ENCODE peak calls at places on chromosome 9, in ten cellular contexts. T, H, W, Y, E, R, O, L, K and G are unnamed samples.

GRCh38 chr9:94586316-94586715 is 7.3 kb downstream of the FBP2 start:
- DNase-seq in T (no peak), H (no peak), W (no peak), Y (no peak), E (no peak), R (no peak), O (no peak), L (no peak), K (no peak), G (no peak)

GRCh38 chr9:87350915-87351314 is 146.8 kb upstream of the DAPK1 start:
- DNase-seq in T (no peak), H (no peak), W (no peak), Y (no peak), E (no peak), R (no peak), O (no peak), L (no peak), K (no peak), G (no peak)

GRCh38 chr9:89519393-89519805 is 21.5 kb upstream of the SEMA4D start:
- DNase-seq in T (no peak), H (no peak), W (no peak), Y (peak), E (no peak), R (no peak), O (no peak), L (no peak), K (no peak), G (peak)

GRCh38 chr9:138059196-138059595 is 181.6 kb downstream of the CACNA1B start:
- DNase-seq in T (no peak), H (peak), W (no peak), Y (no peak), E (peak), R (no peak), O (peak), L (peak), K (no peak), G (no peak)

GRCh38 chr9:89759563-89759962 is 154.8 kb downstream of the GADD45G start:
- DNase-seq in T (no peak), H (no peak), W (peak), Y (no peak), E (no peak), R (no peak), O (no peak), L (no peak), K (no peak), G (no peak)

GRCh38 chr9:5688109-5688508 is 59.2 kb downstream of the RIC1 start:
- DNase-seq in T (no peak), H (no peak), W (no peak), Y (no peak), E (no peak), R (no peak), O (no peak), L (no peak), K (no peak), G (peak)

GRCh38 chr9:5630038-5630507 is 1.2 kb downstream of the RIC1 start:
- DNase-seq in T (no peak), H (no peak), W (no peak), Y (no peak), E (no peak), R (no peak), O (no peak), L (no peak), K (no peak), G (peak)

GRCh38 chr9:89497978-89498844 is at the start of gene SEMA4D:
- DNase-seq in T (peak), H (peak), W (peak), Y (peak), E (peak), R (peak), O (peak), L (peak), K (peak), G (peak)

GRCh38 chr9:2337131-2337530 is 284.5 kb upstream of the VLDLR start:
- DNase-seq in T (no peak), H (no peak), W (peak), Y (no peak), E (no peak), R (no peak), O (no peak), L (no peak), K (no peak), G (no peak)

GRCh38 chr9:69571032-69571431 is 101.1 kb downstream of the APBA1 start:
- DNase-seq in T (no peak), H (no peak), W (no peak), Y (no peak), E (no peak), R (peak), O (no peak), L (no peak), K (no peak), G (peak)

GRCh38 chr9:128218518-128219389 is 15.6 kb downstream of the DNM1 start:
- DNase-seq in T (peak), H (peak), W (no peak), Y (peak), E (peak), R (peak), O (peak), L (peak), K (peak), G (peak)

GRCh38 chr9:90825586-90825985 is 24.0 kb downstream of the SYK start:
- DNase-seq in T (no peak), H (no peak), W (no peak), Y (no peak), E (no peak), R (peak), O (no peak), L (no peak), K (no peak), G (no peak)